ENCODE peak calls at places on chromosomes 2 and 18, in ten cellular contexts. One of them, this sample, is unnamed.

GRCh38 chr2:55163258-55163657 is 68.8 kb downstream of the CLHC1 start:
- DNase-seq in left ventricle myocardium superior: no peak
- DNase-seq in T-cell: no peak
- DNase-seq in NCI-H460: peak
- DNase-seq in GM13977: no peak
- DNase-seq in stimulated activated CD4-positive, alpha-beta T cell treated with anti-CD3 and anti-CD28 coated beads, TNF-alpha, amount 100 ng/mL, for 48 hours: no peak
- DNase-seq in NCI-H1694: no peak
- DNase-seq in KBM-7: no peak
- DNase-seq in islet precursor cell: peak
- DNase-seq in ACHN: no peak
- DNase-seq in this sample: no peak

GRCh38 chr18:35457140-35457704 is 40.5 kb downstream of the INO80C start:
- DNase-seq in left ventricle myocardium superior: no peak
- DNase-seq in T-cell: no peak
- DNase-seq in NCI-H460: no peak
- DNase-seq in GM13977: no peak
- DNase-seq in stimulated activated CD4-positive, alpha-beta T cell treated with anti-CD3 and anti-CD28 coated beads, TNF-alpha, amount 100 ng/mL, for 48 hours: no peak
- DNase-seq in NCI-H1694: no peak
- DNase-seq in KBM-7: no peak
- DNase-seq in islet precursor cell: no peak
- DNase-seq in ACHN: no peak
- DNase-seq in this sample: no peak

GRCh38 chr2:46230115-46230571 is 67.1 kb upstream of the EPAS1 start:
- DNase-seq in left ventricle myocardium superior: peak
- DNase-seq in T-cell: peak
- DNase-seq in NCI-H460: no peak
- DNase-seq in GM13977: no peak
- DNase-seq in stimulated activated CD4-positive, alpha-beta T cell treated with anti-CD3 and anti-CD28 coated beads, TNF-alpha, amount 100 ng/mL, for 48 hours: no peak
- DNase-seq in NCI-H1694: no peak
- DNase-seq in KBM-7: peak
- DNase-seq in islet precursor cell: no peak
- DNase-seq in ACHN: peak
- DNase-seq in this sample: peak

GRCh38 chr2:118123561-118124232 is 35.4 kb downstream of the INSIG2 start:
- DNase-seq in left ventricle myocardium superior: no peak
- DNase-seq in T-cell: no peak
- DNase-seq in NCI-H460: no peak
- DNase-seq in GM13977: no peak
- DNase-seq in stimulated activated CD4-positive, alpha-beta T cell treated with anti-CD3 and anti-CD28 coated beads, TNF-alpha, amount 100 ng/mL, for 48 hours: no peak
- DNase-seq in NCI-H1694: no peak
- DNase-seq in KBM-7: no peak
- DNase-seq in islet precursor cell: peak
- DNase-seq in ACHN: no peak
- DNase-seq in this sample: no peak

GRCh38 chr18:2515408-2515807 is 55.9 kb downstream of the METTL4 start:
- DNase-seq in left ventricle myocardium superior: no peak
- DNase-seq in T-cell: no peak
- DNase-seq in NCI-H460: peak
- DNase-seq in GM13977: no peak
- DNase-seq in stimulated activated CD4-positive, alpha-beta T cell treated with anti-CD3 and anti-CD28 coated beads, TNF-alpha, amount 100 ng/mL, for 48 hours: no peak
- DNase-seq in NCI-H1694: no peak
- DNase-seq in KBM-7: no peak
- DNase-seq in islet precursor cell: no peak
- DNase-seq in ACHN: peak
- DNase-seq in this sample: no peak

GRCh38 chr18:4836146-4836545 is 360.9 kb downstream of the AKAIN1 start:
- DNase-seq in left ventricle myocardium superior: no peak
- DNase-seq in T-cell: no peak
- DNase-seq in NCI-H460: no peak
- DNase-seq in GM13977: no peak
- DNase-seq in stimulated activated CD4-positive, alpha-beta T cell treated with anti-CD3 and anti-CD28 coated beads, TNF-alpha, amount 100 ng/mL, for 48 hours: no peak
- DNase-seq in NCI-H1694: no peak
- DNase-seq in KBM-7: no peak
- DNase-seq in islet precursor cell: no peak
- DNase-seq in ACHN: no peak
- DNase-seq in this sample: no peak

GRCh38 chr2:64854773-64855237 is 134.4 kb upstream of the SLC1A4 start:
- DNase-seq in left ventricle myocardium superior: no peak
- DNase-seq in T-cell: no peak
- DNase-seq in NCI-H460: no peak
- DNase-seq in GM13977: no peak
- DNase-seq in stimulated activated CD4-positive, alpha-beta T cell treated with anti-CD3 and anti-CD28 coated beads, TNF-alpha, amount 100 ng/mL, for 48 hours: no peak
- DNase-seq in NCI-H1694: no peak
- DNase-seq in KBM-7: peak
- DNase-seq in islet precursor cell: peak
- DNase-seq in ACHN: peak
- DNase-seq in this sample: no peak

GRCh38 chr18:11886629-11887028 is 21.5 kb downstream of the MPPE1 start:
- DNase-seq in left ventricle myocardium superior: no peak
- DNase-seq in T-cell: no peak
- DNase-seq in NCI-H460: no peak
- DNase-seq in GM13977: no peak
- DNase-seq in stimulated activated CD4-positive, alpha-beta T cell treated with anti-CD3 and anti-CD28 coated beads, TNF-alpha, amount 100 ng/mL, for 48 hours: no peak
- DNase-seq in NCI-H1694: no peak
- DNase-seq in KBM-7: no peak
- DNase-seq in islet precursor cell: no peak
- DNase-seq in ACHN: no peak
- DNase-seq in this sample: no peak

GRCh38 chr2:19419211-19419880 is 60.9 kb upstream of the OSR1 start:
- DNase-seq in left ventricle myocardium superior: no peak
- DNase-seq in T-cell: no peak
- DNase-seq in NCI-H460: no peak
- DNase-seq in GM13977: no peak
- DNase-seq in stimulated activated CD4-positive, alpha-beta T cell treated with anti-CD3 and anti-CD28 coated beads, TNF-alpha, amount 100 ng/mL, for 48 hours: no peak
- DNase-seq in NCI-H1694: no peak
- DNase-seq in KBM-7: no peak
- DNase-seq in islet precursor cell: no peak
- DNase-seq in ACHN: no peak
- DNase-seq in this sample: no peak

GRCh38 chr2:200787351-200788128 is 24.2 kb upstream of the BZW1 start:
- DNase-seq in left ventricle myocardium superior: no peak
- DNase-seq in T-cell: no peak
- DNase-seq in NCI-H460: peak
- DNase-seq in GM13977: no peak
- DNase-seq in stimulated activated CD4-positive, alpha-beta T cell treated with anti-CD3 and anti-CD28 coated beads, TNF-alpha, amount 100 ng/mL, for 48 hours: no peak
- DNase-seq in NCI-H1694: no peak
- DNase-seq in KBM-7: no peak
- DNase-seq in islet precursor cell: no peak
- DNase-seq in ACHN: peak
- DNase-seq in this sample: no peak

GRCh38 chr2:199329466-199329865 is 128.3 kb downstream of the SATB2 start:
- DNase-seq in left ventricle myocardium superior: no peak
- DNase-seq in T-cell: no peak
- DNase-seq in NCI-H460: no peak
- DNase-seq in GM13977: no peak
- DNase-seq in stimulated activated CD4-positive, alpha-beta T cell treated with anti-CD3 and anti-CD28 coated beads, TNF-alpha, amount 100 ng/mL, for 48 hours: no peak
- DNase-seq in NCI-H1694: no peak
- DNase-seq in KBM-7: no peak
- DNase-seq in islet precursor cell: no peak
- DNase-seq in ACHN: no peak
- DNase-seq in this sample: no peak

GRCh38 chr18:59556265-59556664 is 141.0 kb downstream of the CCBE1 start:
- DNase-seq in left ventricle myocardium superior: no peak
- DNase-seq in T-cell: no peak
- DNase-seq in NCI-H460: no peak
- DNase-seq in GM13977: no peak
- DNase-seq in stimulated activated CD4-positive, alpha-beta T cell treated with anti-CD3 and anti-CD28 coated beads, TNF-alpha, amount 100 ng/mL, for 48 hours: no peak
- DNase-seq in NCI-H1694: no peak
- DNase-seq in KBM-7: no peak
- DNase-seq in islet precursor cell: no peak
- DNase-seq in ACHN: no peak
- DNase-seq in this sample: no peak

GRCh38 chr18:58228762-58229161 is 184.7 kb downstream of the NEDD4L start:
- DNase-seq in left ventricle myocardium superior: no peak
- DNase-seq in T-cell: no peak
- DNase-seq in NCI-H460: no peak
- DNase-seq in GM13977: no peak
- DNase-seq in stimulated activated CD4-positive, alpha-beta T cell treated with anti-CD3 and anti-CD28 coated beads, TNF-alpha, amount 100 ng/mL, for 48 hours: no peak
- DNase-seq in NCI-H1694: no peak
- DNase-seq in KBM-7: no peak
- DNase-seq in islet precursor cell: peak
- DNase-seq in ACHN: no peak
- DNase-seq in this sample: no peak

GRCh38 chr2:188326669-188327301 is 35.1 kb downstream of the GULP1 start:
- DNase-seq in left ventricle myocardium superior: no peak
- DNase-seq in T-cell: no peak
- DNase-seq in NCI-H460: peak
- DNase-seq in GM13977: no peak
- DNase-seq in stimulated activated CD4-positive, alpha-beta T cell treated with anti-CD3 and anti-CD28 coated beads, TNF-alpha, amount 100 ng/mL, for 48 hours: no peak
- DNase-seq in NCI-H1694: no peak
- DNase-seq in KBM-7: no peak
- DNase-seq in islet precursor cell: peak
- DNase-seq in ACHN: no peak
- DNase-seq in this sample: no peak